ENCODE peak calls at places on chromosomes 2 and 18, in eight cellular contexts. S is transverse colon, Z is HepG2, P is sigmoid colon, I is H1, J is ovary, T is suprapubic skin, A is SK-N-SH. N is an unnamed sample. For H3K36me3, the result is how much of the 10 kb centered on the place peaks cover.

GRCh38 chr2:75561566-75562512 is 1.1 kb upstream of the EVA1A start:
- DNase-seq in S (no peak), Z (no peak), P (no peak), I (no peak), J (no peak), T (no peak), A (no peak), N (no peak)

GRCh38 chr18:72107647-72108046 is 436.5 kb downstream of the CBLN2 start:
- DNase-seq in S (no peak), Z (no peak), P (no peak), I (peak), J (no peak), T (no peak), A (no peak), N (no peak)

GRCh38 chr2:179268277-179268935 is 3.8 kb upstream of the SESTD1 start:
- DNase-seq in S (no peak), Z (peak), P (peak), I (no peak), J (no peak), T (no peak), A (no peak), N (no peak)

GRCh38 chr2:27915874-27916273 is 25.3 kb downstream of the BABAM2 start:
- DNase-seq in S (no peak), Z (peak), P (no peak), I (no peak), J (no peak), T (no peak), A (no peak), N (no peak)

GRCh38 chr2:7497223-7497622 is 580.0 kb downstream of the RNF144A start:
- DNase-seq in S (no peak), Z (no peak), P (no peak), I (no peak), J (no peak), T (no peak), A (no peak), N (no peak)

GRCh38 chr2:238425979-238426567 is 654 bp upstream of the ASB1 start:
- DNase-seq in S (no peak), Z (peak), P (no peak), I (no peak), J (no peak), T (no peak), A (peak), N (no peak)

GRCh38 chr2:232073031-232073430 is 111.5 kb downstream of the DIS3L2 start:
- DNase-seq in S (no peak), Z (no peak), P (no peak), I (no peak), J (no peak), T (no peak), A (no peak), N (no peak)

GRCh38 chr18:10419420-10420103 is 34.9 kb upstream of the APCDD1 start:
- DNase-seq in S (no peak), Z (no peak), P (no peak), I (no peak), J (no peak), T (no peak), A (no peak), N (no peak)

GRCh38 chr18:3456686-3457069 is 6.7 kb downstream of the TGIF1 start:
- DNase-seq in S (no peak), Z (peak), P (no peak), I (no peak), J (no peak), T (no peak), A (no peak), N (no peak)

GRCh38 chr18:57859314-57859713 is 56.2 kb upstream of the ATP8B1 start:
- DNase-seq in S (peak), Z (peak), P (no peak), I (no peak), J (no peak), T (no peak), A (no peak), N (no peak)

GRCh38 chr2:165015052-165015642 is 59.8 kb upstream of the SLC38A11 start:
- DNase-seq in S (peak), Z (peak), P (no peak), I (peak), J (peak), T (no peak), A (peak), N (peak)

GRCh38 chr2:7774481-7774880 is 857.3 kb downstream of the RNF144A start:
- DNase-seq in S (no peak), Z (no peak), P (no peak), I (no peak), J (no peak), T (no peak), A (no peak), N (no peak)

GRCh38 chr2:111652038-111652437 is 232.0 kb downstream of the ANAPC1 start:
- DNase-seq in S (no peak), Z (no peak), P (no peak), I (no peak), J (no peak), T (no peak), A (no peak), N (no peak)

GRCh38 chr2:169081551-169081950 is 12.2 kb downstream of the DHRS9 start:
- DNase-seq in S (no peak), Z (no peak), P (no peak), I (no peak), J (no peak), T (no peak), A (no peak), N (no peak)

GRCh38 chr18:66511810-66512209 is 92.1 kb downstream of the CDH19 start:
- DNase-seq in S (no peak), Z (no peak), P (no peak), I (no peak), J (no peak), T (no peak), A (no peak), N (no peak)

GRCh38 chr2:37226863-37227262 is 4.5 kb downstream of the CEBPZ start:
- DNase-seq in S (no peak), Z (no peak), P (no peak), I (no peak), J (no peak), T (no peak), A (no peak), N (no peak)

GRCh38 chr2:98749053-98749450 is 18.1 kb upstream of the MGAT4A start:
- DNase-seq in S (peak), Z (no peak), P (no peak), I (no peak), J (no peak), T (no peak), A (no peak), N (no peak)

GRCh38 chr2:109428281-109428680 is 185.5 kb downstream of the SEPTIN10 start:
- DNase-seq in S (no peak), Z (no peak), P (peak), I (no peak), J (no peak), T (no peak), A (no peak), N (no peak)

GRCh38 chr2:108909917-108910515 is 79.0 kb downstream of the EDAR start:
- DNase-seq in S (no peak), Z (no peak), P (no peak), I (peak), J (no peak), T (peak), A (peak), N (no peak)

GRCh38 chr18:46915800-46916550 is 1.3 kb downstream of the PIAS2 start:
- DNase-seq in S (no peak), Z (no peak), P (no peak), I (no peak), J (no peak), T (no peak), A (peak), N (no peak)

GRCh38 chr2:231263118-231263831 is 64.8 kb downstream of the ARMC9 start:
- DNase-seq in S (no peak), Z (no peak), P (no peak), I (no peak), J (no peak), T (no peak), A (no peak), N (no peak)

GRCh38 chr2:221454459-221455105 is 117.5 kb downstream of the EPHA4 start:
- DNase-seq in S (no peak), Z (no peak), P (no peak), I (no peak), J (no peak), T (no peak), A (no peak), N (no peak)

GRCh38 chr2:16622399-16622968 is 43.1 kb downstream of the CYRIA start:
- DNase-seq in S (no peak), Z (no peak), P (no peak), I (no peak), J (no peak), T (no peak), A (no peak), N (no peak)

GRCh38 chr18:28952339-28952738 is 775.4 kb upstream of the CDH2 start:
- DNase-seq in S (no peak), Z (no peak), P (no peak), I (no peak), J (no peak), T (no peak), A (no peak), N (no peak)

GRCh38 chr2:240766072-240766471 is 53.9 kb downstream of the KIF1A start:
- DNase-seq in S (no peak), Z (no peak), P (no peak), I (no peak), J (no peak), T (no peak), A (no peak), N (no peak)

GRCh38 chr2:240765007-240765406 is 55.0 kb downstream of the KIF1A start:
- DNase-seq in S (no peak), Z (no peak), P (no peak), I (no peak), J (no peak), T (no peak), A (no peak), N (no peak)

GRCh38 chr2:240768216-240768615 is 51.8 kb downstream of the KIF1A start:
- DNase-seq in S (no peak), Z (no peak), P (no peak), I (no peak), J (no peak), T (no peak), A (no peak), N (no peak)

GRCh38 chr2:240767341-240767740 is 52.7 kb downstream of the KIF1A start:
- DNase-seq in S (no peak), Z (no peak), P (no peak), I (no peak), J (no peak), T (no peak), A (no peak), N (no peak)

DNA sequence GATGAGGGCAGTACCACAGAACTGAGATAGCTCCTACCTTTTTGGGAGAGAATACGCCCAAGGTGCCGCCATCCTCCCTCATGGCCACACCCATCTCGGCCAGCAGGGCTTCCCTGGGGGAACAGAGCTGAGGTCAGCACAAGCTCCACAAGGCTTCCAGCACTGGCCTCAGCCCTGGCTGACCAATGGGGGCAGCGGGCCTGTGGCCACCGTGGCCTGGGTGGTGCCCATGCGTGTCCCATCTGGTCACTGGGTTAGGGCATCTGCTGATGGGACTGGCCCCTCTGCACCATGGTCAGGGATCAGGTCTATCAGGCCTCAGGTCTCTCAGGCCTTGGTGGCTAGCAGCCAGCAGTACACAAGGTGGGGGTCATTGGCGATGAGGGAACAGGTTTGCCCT is 50.9 kb downstream of the KIF1A start:
- DNase-seq in S (no peak), Z (no peak), P (no peak), I (no peak), J (no peak), T (no peak), A (no peak), N (no peak)
- H3K36me3 ChIP-seq in S (under half), Z (under half), P (under half), I (half or more), J (under half), T (under half), A (under half), N (under half)

GRCh38 chr2:219019436-219019835 is 21.9 kb downstream of the CFAP65 start:
- DNase-seq in S (no peak), Z (no peak), P (peak), I (no peak), J (no peak), T (no peak), A (no peak), N (no peak)
- TF ChIP-seq EP300 in S (no peak), Z (no peak), P (no peak), I (no peak), J (no peak), T (no peak), A (no peak), N (no peak)

GRCh38 chr2:196136151-196136550 is 35.2 kb downstream of the STK17B start:
- DNase-seq in S (no peak), Z (no peak), P (no peak), I (no peak), J (no peak), T (no peak), A (no peak), N (no peak)
- H3K36me3 ChIP-seq in S (under half), Z (under half), P (under half), I (under half), J (under half), T (half or more), A (half or more), N (under half)

DNA sequence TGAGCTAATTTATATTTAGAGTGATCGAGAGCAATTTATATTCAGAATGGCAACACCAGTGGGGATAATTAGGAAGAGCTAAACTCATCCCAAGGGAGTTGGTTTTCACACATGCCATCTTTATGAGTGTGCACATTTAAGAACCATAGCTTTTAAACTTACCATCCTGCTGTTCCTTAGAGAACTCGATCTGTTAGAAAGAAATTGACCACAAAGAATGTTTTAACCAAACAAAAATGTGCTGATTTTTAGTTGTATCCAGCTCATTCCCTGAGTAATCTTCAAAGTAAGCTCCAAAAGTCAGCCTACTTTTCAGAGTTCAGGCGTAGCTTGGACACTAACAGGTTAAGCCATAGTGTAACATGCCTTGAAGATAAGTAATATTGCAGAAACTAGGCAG is 12.6 kb downstream of the MYL1 start:
- DNase-seq in S (no peak), Z (no peak), P (no peak), I (no peak), J (no peak), T (no peak), A (no peak), N (no peak)
- TF ChIP-seq EP300 in S (no peak), Z (no peak), P (no peak), I (no peak), J (no peak), T (no peak), A (no peak), N (no peak)

GRCh38 chr18:250685-251084 is 17.2 kb downstream of the THOC1 start:
- DNase-seq in S (no peak), Z (no peak), P (no peak), I (no peak), J (no peak), T (no peak), A (no peak), N (no peak)
- H3K36me3 ChIP-seq in S (half or more), Z (half or more), P (under half), I (half or more), J (under half), T (half or more), A (half or more), N (under half)

DNA sequence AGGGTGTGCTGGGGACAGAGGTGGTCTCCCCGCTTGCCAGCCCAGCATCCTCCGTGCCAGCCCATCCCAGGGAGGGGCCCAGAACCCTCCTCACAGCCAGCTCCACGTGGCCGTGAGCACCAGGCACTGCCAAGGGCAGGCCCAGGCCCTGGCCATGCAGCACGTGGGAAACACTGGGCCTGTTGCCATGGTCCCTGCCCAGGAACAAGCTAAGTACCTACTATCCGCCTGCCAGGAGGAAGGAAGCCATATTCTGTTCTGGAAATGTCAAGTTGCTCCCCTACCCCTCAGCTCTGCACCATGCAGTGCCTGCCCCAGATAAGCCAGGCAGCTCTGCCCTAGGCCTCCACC is 250.5 kb downstream of the CYP26B1 start:
- DNase-seq in S (no peak), Z (no peak), P (no peak), I (no peak), J (peak), T (peak), A (no peak), N (no peak)
- TF ChIP-seq EP300 in S (no peak), Z (no peak), P (no peak), I (no peak), J (no peak), T (no peak), A (no peak), N (no peak)

GRCh38 chr2:171841996-171842395 is 52.0 kb downstream of the SLC25A12 start:
- DNase-seq in S (no peak), Z (no peak), P (no peak), I (no peak), J (no peak), T (no peak), A (no peak), N (no peak)

GRCh38 chr2:171837736-171838135 is 56.3 kb downstream of the SLC25A12 start:
- DNase-seq in S (no peak), Z (peak), P (no peak), I (no peak), J (no peak), T (no peak), A (no peak), N (peak)

GRCh38 chr2:171834286-171834685 is 59.8 kb downstream of the SLC25A12 start:
- DNase-seq in S (no peak), Z (peak), P (no peak), I (no peak), J (no peak), T (no peak), A (no peak), N (no peak)

GRCh38 chr2:171832489-171832888 is 61.6 kb downstream of the SLC25A12 start:
- DNase-seq in S (no peak), Z (no peak), P (no peak), I (no peak), J (no peak), T (no peak), A (no peak), N (no peak)

DNA sequence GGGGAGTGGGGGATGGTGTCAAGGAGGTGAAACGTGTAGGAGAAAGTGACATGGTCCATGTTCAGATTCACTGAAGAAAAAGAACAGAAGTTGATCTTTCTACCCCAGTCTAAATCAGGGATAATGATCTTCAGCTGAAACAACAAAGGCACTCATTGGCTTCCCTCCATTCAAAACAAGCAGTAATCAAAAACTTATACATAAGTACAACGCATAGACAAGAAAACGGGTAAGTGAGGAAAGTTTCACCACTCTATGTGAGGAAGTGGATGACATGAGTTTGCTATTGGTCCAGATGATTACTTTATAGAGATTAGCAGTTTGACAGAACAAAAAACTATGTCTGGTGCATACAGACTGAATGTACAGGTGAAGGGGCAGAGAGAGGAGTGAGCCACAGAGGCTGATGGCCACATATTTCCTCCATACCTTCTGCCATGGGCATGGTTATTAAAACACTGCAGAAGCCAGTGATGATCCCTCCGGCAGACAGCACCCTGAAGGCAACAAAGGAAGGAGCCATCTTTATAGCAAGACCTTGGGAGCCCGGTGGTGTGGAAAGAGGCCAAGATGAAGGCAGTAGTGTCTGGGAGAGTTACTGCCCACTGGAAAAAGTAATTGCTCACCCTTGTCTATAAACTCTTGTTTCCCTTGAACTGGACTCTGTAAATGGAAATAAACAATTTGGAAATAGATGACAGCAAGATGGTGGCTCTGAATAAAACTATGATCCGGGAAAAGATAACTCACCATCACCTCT is 57.7 kb downstream of the SLC25A12 start:
- DNase-seq in S (no peak), Z (no peak), P (no peak), I (no peak), J (no peak), T (no peak), A (no peak), N (no peak)
- H3K36me3 ChIP-seq in S (under half), Z (under half), P (under half), I (half or more), J (under half), T (under half), A (under half), N (under half)

DNA sequence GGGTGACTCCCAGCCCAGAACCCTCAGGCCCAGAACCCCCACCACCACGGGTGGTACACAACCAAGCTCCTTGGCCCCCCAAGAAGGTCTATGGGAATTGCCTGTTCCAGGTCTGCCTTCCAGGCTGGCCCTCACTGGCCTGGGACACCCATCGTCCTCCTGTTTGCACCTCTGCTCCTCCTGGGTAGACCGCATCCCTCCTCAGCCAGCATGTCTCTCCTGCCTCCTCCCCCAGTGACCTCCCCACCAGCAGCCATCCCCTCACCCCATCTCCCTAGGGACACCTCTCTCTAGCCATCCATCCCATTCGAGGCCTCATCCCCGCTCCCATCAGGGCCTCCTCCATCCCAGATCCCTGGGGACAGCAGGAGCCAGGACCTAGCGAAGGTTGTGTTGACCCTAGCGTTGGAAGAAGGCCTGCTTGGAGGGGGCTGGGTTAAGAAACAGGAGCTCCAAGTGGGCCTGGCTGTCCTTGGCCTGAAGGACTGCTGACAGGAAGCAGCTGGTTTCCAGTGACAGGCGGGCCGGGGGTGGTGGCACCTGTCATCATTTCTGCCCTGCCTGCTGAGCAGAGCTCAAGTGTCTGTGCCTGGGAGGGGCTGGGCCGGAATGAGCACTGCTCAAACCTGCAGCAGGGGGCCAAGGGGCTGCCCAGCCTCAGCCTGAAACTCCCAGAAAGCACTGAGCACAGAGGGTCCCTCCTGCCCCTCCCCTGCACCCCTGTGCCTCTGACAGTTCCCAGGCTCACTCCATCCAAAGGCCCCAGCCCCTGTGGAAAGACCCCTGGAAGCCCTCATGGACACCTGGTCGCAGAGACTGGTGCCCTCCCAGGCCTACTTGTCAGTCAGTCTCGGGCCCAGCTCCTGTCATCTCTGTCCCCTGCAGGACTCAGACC is 96.0 kb upstream of the OTOS start:
- DNase-seq in S (no peak), Z (no peak), P (peak), I (peak), J (peak), T (peak), A (peak), N (no peak)
- TF ChIP-seq EP300 in S (no peak), Z (no peak), P (no peak), I (no peak), J (no peak), T (no peak), A (no peak), N (no peak)

N was measured in tibial nerve.